ENCODE peak calls at places on chromosome 19, in five cellular contexts. N, T, S, V and R are unnamed samples. For H3K4me1, the result is how much of the 10 kb centered on the place peaks cover.

GRCh38 chr19:38245826-38246498 is 10.2 kb downstream of the PPP1R14A start:
- DNase-seq in N (no peak), T (no peak), S (no peak), V (peak), R (no peak)

GRCh38 chr19:18160441-18160791 is 7.5 kb downstream of the PIK3R2 start:
- DNase-seq in N (no peak), T (no peak), S (no peak), V (no peak), R (no peak)

GRCh38 chr19:30664358-30665058 is 292.3 kb downstream of the ZNF536 start:
- DNase-seq in N (peak), T (peak), S (no peak), V (peak), R (no peak)

GRCh38 chr19:3661284-3662238 is 35.0 kb upstream of the CACTIN start:
- DNase-seq in N (no peak), T (no peak), S (no peak), V (no peak), R (no peak)

GRCh38 chr19:7789447-7789846 is 26.4 kb downstream of the CLEC4M start:
- DNase-seq in N (no peak), T (no peak), S (peak), V (no peak), R (no peak)

GRCh38 chr19:53333466-53334449 is at the start of gene ZNF845:
- DNase-seq in N (peak), T (peak), S (peak), V (peak), R (peak)

GRCh38 chr19:41528106-41528505 is 47.9 kb upstream of the CEACAM21 start:
- DNase-seq in N (no peak), T (no peak), S (no peak), V (no peak), R (no peak)

GRCh38 chr19:3547301-3547731 is 8.3 kb downstream of the TEKTIP1 start:
- DNase-seq in N (peak), T (no peak), S (no peak), V (no peak), R (no peak)

GRCh38 chr19:38722947-38723605 is 21.2 kb downstream of the CAPN12 start:
- DNase-seq in N (no peak), T (no peak), S (no peak), V (no peak), R (no peak)

GRCh38 chr19:41541990-41542584 is 33.9 kb upstream of the CEACAM21 start:
- DNase-seq in N (peak), T (no peak), S (peak), V (peak), R (peak)

GRCh38 chr19:5349041-5349440 is 8.4 kb upstream of the PTPRS start:
- DNase-seq in N (peak), T (no peak), S (no peak), V (no peak), R (no peak)

GRCh38 chr19:37654118-37654517 is 1.1 kb downstream of the ZFP30 start:
- DNase-seq in N (peak), T (no peak), S (no peak), V (no peak), R (no peak)

GRCh38 chr19:34963531-34964406 is at the start of gene ZNF792:
- DNase-seq in N (peak), T (peak), S (peak), V (peak), R (peak)

GRCh38 chr19:11552666-11553372 is 6.2 kb downstream of the ELOF1 start:
- DNase-seq in N (no peak), T (no peak), S (no peak), V (no peak), R (no peak)

GRCh38 chr19:7851623-7852500 is 21.8 kb downstream of the EVI5L start:
- DNase-seq in N (no peak), T (no peak), S (no peak), V (no peak), R (no peak)

GRCh38 chr19:34172661-34173144 is 399 bp downstream of the LSM14A start:
- DNase-seq in N (peak), T (no peak), S (no peak), V (no peak), R (no peak)

GRCh38 chr19:51066816-51067215 is 1.9 kb upstream of the KLK13 start:
- DNase-seq in N (no peak), T (no peak), S (no peak), V (no peak), R (no peak)

GRCh38 chr19:28468701-28469459 is 744.1 kb downstream of the UQCRFS1 start:
- DNase-seq in N (no peak), T (no peak), S (no peak), V (no peak), R (no peak)

GRCh38 chr19:17522988-17523872 is 11.8 kb downstream of the PGLS start:
- DNase-seq in N (no peak), T (no peak), S (no peak), V (peak), R (no peak)

GRCh38 chr19:42634409-42635232 is 39.9 kb upstream of the CEACAM8 start:
- DNase-seq in N (peak), T (no peak), S (peak), V (no peak), R (no peak)

GRCh38 chr19:50912102-50912599 is 956 bp upstream of the KLK4 start:
- DNase-seq in N (no peak), T (no peak), S (peak), V (no peak), R (no peak)

GRCh38 chr19:8684001-8684902 is 14.3 kb downstream of the ACTL9 start:
- DNase-seq in N (no peak), T (no peak), S (no peak), V (no peak), R (no peak)

GRCh38 chr19:940591-941291 is 14.9 kb downstream of the ARID3A start:
- DNase-seq in N (peak), T (peak), S (no peak), V (peak), R (peak)

GRCh38 chr19:35451278-35452096 is 3.4 kb downstream of the FFAR2 start:
- DNase-seq in N (no peak), T (no peak), S (no peak), V (no peak), R (no peak)

DNA sequence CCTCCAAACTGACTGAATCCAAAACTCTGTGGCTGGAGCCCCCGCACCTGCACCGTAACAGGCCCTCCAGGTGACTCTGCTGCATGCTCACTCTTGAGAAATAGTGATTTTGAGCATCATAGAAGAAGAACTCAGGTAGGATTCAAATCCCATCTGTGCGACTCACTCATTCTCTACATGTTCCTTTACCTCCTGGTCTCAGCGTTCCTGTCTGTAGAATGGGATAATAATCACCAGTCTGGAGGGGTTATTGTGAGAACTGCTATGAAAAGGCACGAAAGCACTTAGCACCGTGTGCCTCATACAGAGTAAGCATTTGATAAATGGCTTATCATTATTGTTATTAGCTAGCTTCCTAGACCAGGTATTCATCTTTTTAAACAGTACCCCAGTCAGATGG is 36.5 kb upstream of the NPAS1 start:
- DNase-seq in N (no peak), T (no peak), S (no peak), V (no peak), R (no peak)
- H3K27ac ChIP-seq in N (no peak), T (no peak), S (no peak), V (no peak), R (peak)

GRCh38 chr19:10335149-10336053 is 2.1 kb upstream of the RAVER1 start:
- DNase-seq in N (no peak), T (no peak), S (peak), V (no peak), R (no peak)

GRCh38 chr19:10332965-10333757 is at the start of gene RAVER1:
- DNase-seq in N (peak), T (peak), S (peak), V (peak), R (peak)

GRCh38 chr19:10332158-10332964 is 968 bp downstream of the RAVER1 start:
- DNase-seq in N (peak), T (no peak), S (no peak), V (no peak), R (no peak)

GRCh38 chr19:10333758-10334339 is 520 bp upstream of the RAVER1 start:
- DNase-seq in N (peak), T (no peak), S (peak), V (no peak), R (no peak)

DNA sequence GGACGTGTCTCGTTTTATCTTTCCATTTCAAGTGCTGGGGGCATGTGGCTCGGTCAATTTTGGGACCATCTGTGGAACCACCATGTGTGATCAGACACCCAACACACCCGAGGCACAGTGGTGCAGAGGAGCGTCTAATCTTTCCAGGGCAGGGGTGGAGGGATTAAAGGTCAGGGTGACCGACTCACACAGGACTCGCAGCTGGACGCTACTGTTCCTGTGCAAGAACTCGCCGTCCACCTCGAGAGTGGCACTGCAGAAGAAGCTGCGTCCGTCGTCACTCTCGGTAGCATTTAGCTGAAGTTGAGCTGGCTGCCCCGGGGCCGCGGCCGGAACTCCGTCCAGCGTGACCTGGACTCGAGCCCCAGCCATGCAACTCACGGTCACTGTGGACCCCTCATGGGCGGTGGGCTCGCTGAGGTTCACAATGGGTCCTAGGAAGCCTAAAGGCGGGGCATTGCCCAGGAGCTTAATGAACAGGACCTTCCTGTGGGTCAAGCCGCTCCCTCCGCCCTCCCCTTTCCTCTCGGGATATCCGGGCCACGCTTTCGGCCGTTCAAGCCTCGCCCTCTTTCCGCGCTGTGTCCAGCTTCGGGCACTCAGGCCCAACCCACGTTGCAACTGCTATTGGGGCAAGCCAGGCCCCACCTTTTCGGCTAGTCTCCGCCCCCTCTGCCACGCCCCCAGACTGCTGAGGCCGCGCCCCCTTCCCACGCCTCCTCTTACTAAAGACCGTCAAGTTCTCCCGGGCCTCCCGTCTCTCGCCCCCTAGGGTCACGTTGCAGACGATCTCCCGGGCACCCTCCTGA is 1.2 kb upstream of the RAVER1 start:
- DNase-seq in N (peak), T (peak), S (peak), V (peak), R (peak)
- TF ChIP-seq CTCF in N (peak), T (no peak), S (no peak), V (no peak), R (no peak)

GRCh38 chr19:44696939-44697669 is 1.8 kb upstream of the CEACAM16 start:
- DNase-seq in N (no peak), T (no peak), S (no peak), V (no peak), R (no peak)

GRCh38 chr19:44692379-44692721 is 6.6 kb upstream of the CEACAM16 start:
- DNase-seq in N (no peak), T (no peak), S (no peak), V (no peak), R (no peak)

GRCh38 chr19:44697670-44698034 is 1.3 kb upstream of the CEACAM16 start:
- DNase-seq in N (no peak), T (no peak), S (no peak), V (no peak), R (no peak)

GRCh38 chr19:44690131-44690440 is 8.9 kb upstream of the CEACAM16 start:
- DNase-seq in N (no peak), T (no peak), S (no peak), V (no peak), R (no peak)

DNA sequence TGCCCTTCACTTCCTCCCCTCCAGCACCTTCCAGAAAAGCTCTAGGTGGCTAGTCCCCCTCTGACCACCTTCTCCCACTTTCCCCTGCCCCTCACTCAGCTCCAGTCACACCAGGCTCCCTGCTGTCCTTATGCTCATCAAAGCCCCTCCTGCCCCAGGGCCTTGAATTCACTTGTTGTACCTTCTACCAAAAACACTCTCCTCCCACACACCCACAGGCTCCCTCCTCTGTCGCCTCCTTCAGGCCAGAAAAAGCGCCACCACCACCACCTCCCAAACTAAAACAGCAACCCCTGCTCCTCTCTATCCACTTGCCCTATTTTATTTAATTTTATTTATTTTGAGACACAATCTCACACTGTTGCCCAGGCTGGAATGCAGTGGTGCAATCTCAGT is 4.8 kb upstream of the CEACAM16 start:
- DNase-seq in N (peak), T (no peak), S (no peak), V (no peak), R (no peak)
- H3K4me1 ChIP-seq in N (under half), T (under half), S (under half), V (under half), R (under half)

DNA sequence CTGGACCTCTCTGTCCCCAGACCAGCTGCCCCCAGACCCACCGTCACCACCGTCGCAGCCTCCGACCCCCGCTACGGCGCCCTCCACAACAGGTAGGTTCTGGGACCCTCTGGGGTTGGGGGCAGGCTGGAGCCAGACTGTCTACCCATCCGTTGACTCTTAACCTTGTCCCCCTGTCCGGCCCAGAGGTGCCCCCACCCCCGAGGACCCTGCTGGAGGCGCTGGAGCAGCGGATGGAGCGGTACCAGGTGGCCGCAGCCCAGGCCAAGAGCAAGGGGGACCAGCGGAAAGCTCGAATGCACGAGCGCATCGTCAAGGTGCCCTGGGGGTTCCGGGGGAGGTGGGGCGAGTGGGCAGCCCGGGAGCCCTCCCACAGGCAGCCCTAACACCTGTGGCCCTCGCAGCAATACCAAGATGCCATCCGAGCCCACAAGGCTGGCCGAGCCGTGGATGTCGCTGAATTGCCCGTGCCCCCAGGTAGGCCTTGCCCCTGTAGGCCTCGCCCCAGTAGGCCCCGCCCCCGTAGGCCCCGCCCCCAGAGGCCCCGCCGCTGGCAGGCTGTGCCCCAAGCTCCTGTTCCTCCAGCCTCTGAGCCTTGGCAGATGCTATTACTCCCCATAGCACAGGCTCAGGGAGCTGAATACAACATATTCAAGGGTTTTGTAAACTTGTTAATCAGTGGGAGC is 12.9 kb downstream of the CC2D1A start:
- DNase-seq in N (no peak), T (no peak), S (peak), V (no peak), R (no peak)
- H3K27ac ChIP-seq in N (no peak), T (no peak), S (no peak), V (no peak), R (no peak)

GRCh38 chr19:55165952-55166529 is 372 bp downstream of the DNAAF3 start:
- DNase-seq in N (peak), T (no peak), S (peak), V (peak), R (peak)

GRCh38 chr19:55169136-55169535 is 2.7 kb upstream of the DNAAF3 start:
- DNase-seq in N (no peak), T (no peak), S (no peak), V (no peak), R (no peak)

GRCh38 chr19:55161571-55162322 is 4.2 kb upstream of the TNNI3 start:
- DNase-seq in N (no peak), T (no peak), S (no peak), V (no peak), R (no peak)

GRCh38 chr19:55171440-55171839 is 5.0 kb upstream of the DNAAF3 start:
- DNase-seq in N (no peak), T (no peak), S (no peak), V (no peak), R (no peak)

DNA sequence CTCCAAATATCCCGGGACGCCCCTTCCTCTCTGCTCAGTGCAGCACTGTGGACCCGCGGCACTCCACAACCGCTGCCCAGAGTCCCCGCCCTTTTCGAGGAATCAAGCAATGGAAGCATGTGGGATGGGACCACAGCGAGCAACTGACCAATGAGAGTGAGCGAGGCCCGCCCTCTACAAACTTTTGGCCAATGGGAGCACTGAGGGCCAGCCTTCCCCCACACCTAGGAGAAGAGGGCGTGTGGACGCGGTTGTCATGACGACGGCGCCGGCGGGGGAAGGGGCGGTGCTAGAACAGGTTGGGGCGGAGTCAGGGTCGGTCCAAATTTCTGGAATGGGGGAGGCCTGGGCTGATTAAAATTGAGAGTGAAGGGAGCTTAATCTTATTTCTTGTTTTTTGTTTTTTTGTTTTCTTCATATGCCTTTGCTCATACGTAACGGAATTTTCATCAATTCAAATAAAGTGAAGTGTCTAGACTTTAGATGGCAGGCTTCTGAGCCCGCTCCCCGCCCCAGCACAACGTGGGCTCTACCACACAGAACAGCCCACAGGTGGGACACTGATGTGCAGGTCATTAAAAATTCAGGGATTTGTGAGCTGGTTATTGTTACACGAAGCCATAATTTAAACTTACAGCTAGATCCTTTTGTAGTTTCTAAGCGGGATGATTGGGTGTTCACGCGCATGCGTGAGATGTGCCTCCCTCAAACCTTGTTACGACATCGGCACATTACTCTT is at the start of gene DNAAF3:
- DNase-seq in N (peak), T (peak), S (peak), V (peak), R (peak)
- TF ChIP-seq CTCF in N (no peak), T (no peak), S (no peak), V (no peak), R (no peak)

GRCh38 chr19:55489711-55490477 is 1.7 kb downstream of the SSC5D start:
- DNase-seq in N (no peak), T (no peak), S (no peak), V (no peak), R (no peak)
- H3K4me1 ChIP-seq in N (under half), T (under half), S (under half), V (under half), R (half or more)

GRCh38 chr19:49335784-49336481 is 727 bp downstream of the CD37 start:
- DNase-seq in N (no peak), T (no peak), S (no peak), V (peak), R (no peak)
- H3K27ac ChIP-seq in N (no peak), T (no peak), S (no peak), V (no peak), R (no peak)

DNA sequence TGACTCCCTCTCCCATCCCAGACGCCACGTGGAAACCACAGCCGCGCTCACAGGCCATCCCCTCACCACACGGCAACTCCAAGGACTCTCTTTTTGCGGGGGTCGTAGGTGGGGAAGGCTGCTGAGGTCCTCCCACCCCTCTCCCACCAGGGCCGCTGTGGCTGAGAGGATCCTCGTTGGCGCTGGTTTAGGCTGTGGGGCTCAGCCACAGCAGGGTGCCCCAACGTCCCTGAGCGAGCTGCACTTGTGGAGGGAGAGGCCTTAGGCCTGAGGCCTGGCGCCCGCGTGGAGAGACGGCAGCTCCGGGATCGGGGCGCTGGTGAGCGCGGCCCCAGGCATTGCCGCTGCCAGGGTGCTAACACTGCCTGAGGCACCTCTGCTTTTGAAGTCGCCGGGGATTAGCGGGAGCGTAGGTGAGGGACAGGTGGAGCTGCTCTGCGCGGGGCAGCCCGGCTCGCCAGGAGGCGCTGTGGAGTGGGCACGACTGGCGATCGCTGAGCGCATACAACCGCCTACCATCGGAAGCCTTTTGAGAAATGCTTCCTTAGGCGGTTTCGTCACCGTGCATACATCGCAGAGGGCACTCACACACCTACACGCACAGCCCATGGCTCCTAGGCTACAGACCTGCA is 9.0 kb downstream of the ZSCAN1 start:
- DNase-seq in N (no peak), T (no peak), S (peak), V (no peak), R (no peak)
- TF ChIP-seq CTCF in N (no peak), T (no peak), S (peak), V (no peak), R (no peak)

GRCh38 chr19:49086296-49086695 is 1.0 kb downstream of the SNRNP70 start:
- DNase-seq in N (no peak), T (no peak), S (no peak), V (no peak), R (no peak)
- H3K4me1 ChIP-seq in N (under half), T (under half), S (under half), V (under half), R (under half)

GRCh38 chr19:48933382-48933932 is at the start of gene DHDH:
- DNase-seq in N (peak), T (peak), S (peak), V (peak), R (peak)
- H3K27ac ChIP-seq in N (no peak), T (peak), S (no peak), V (no peak), R (no peak)